ENCODE peak calls at places on chromosomes 5 and 9, in four cellular contexts. L is H9, U is IMR-90, G is H1. Z is an unnamed sample.

GRCh38 chr9:86921141-86921868 is 26.0 kb downstream of the GAS1 start:
- DNase-seq in L (no peak), U (no peak), G (no peak), Z (no peak)

GRCh38 chr5:181241393-181241975 is 2.2 kb downstream of the RACK1 start:
- DNase-seq in L (no peak), U (peak), G (no peak), Z (peak)

GRCh38 chr9:25964239-25964638 is 286.0 kb upstream of the TUSC1 start:
- DNase-seq in L (peak), U (peak), G (peak), Z (peak)

GRCh38 chr5:90571147-90571773 is 12.7 kb downstream of the ADGRV1 start:
- DNase-seq in L (no peak), U (no peak), G (no peak), Z (no peak)

GRCh38 chr5:180790020-180790419 is 12.6 kb downstream of the MGAT1 start:
- DNase-seq in L (peak), U (no peak), G (peak), Z (peak)

GRCh38 chr5:146967646-146968045 is 89.1 kb upstream of the PPP2R2B start:
- DNase-seq in L (no peak), U (no peak), G (no peak), Z (no peak)

GRCh38 chr9:93136011-93136440 is 2.0 kb upstream of the NINJ1 start:
- DNase-seq in L (no peak), U (peak), G (no peak), Z (no peak)

GRCh38 chr9:36876056-36876455 is 158.0 kb downstream of the PAX5 start:
- DNase-seq in L (no peak), U (no peak), G (no peak), Z (no peak)

GRCh38 chr5:50967388-50968039 is 301.1 kb downstream of the PARP8 start:
- DNase-seq in L (peak), U (no peak), G (peak), Z (peak)

GRCh38 chr5:78765756-78766411 is 117.3 kb upstream of the LHFPL2 start:
- DNase-seq in L (no peak), U (no peak), G (no peak), Z (no peak)

GRCh38 chr9:8329561-8330283 is 530.1 kb upstream of the DMAC1 start:
- DNase-seq in L (peak), U (no peak), G (no peak), Z (peak)

GRCh38 chr9:91770229-91770628 is 179.8 kb downstream of the ROR2 start:
- DNase-seq in L (no peak), U (no peak), G (no peak), Z (no peak)

GRCh38 chr9:91078041-91078441 is 276.4 kb downstream of the SYK start:
- DNase-seq in L (no peak), U (no peak), G (no peak), Z (no peak)

GRCh38 chr9:96484521-96484931 is 34.6 kb downstream of the HABP4 start:
- DNase-seq in L (no peak), U (no peak), G (no peak), Z (no peak)

GRCh38 chr9:135958485-135958884 is 2.7 kb downstream of the UBAC1 start:
- DNase-seq in L (no peak), U (no peak), G (no peak), Z (no peak)

GRCh38 chr9:34540826-34541225 is 18.0 kb upstream of the ENHO start:
- DNase-seq in L (no peak), U (peak), G (peak), Z (no peak)

GRCh38 chr5:147407094-147407681 is 102.7 kb downstream of the DPYSL3 start:
- DNase-seq in L (no peak), U (peak), G (no peak), Z (peak)

GRCh38 chr5:163649522-163649921 is 144.1 kb downstream of the MAT2B start:
- DNase-seq in L (no peak), U (peak), G (no peak), Z (peak)

GRCh38 chr9:108565651-108566378 is 290.0 kb downstream of the ACTL7B start:
- DNase-seq in L (peak), U (peak), G (no peak), Z (peak)

GRCh38 chr5:15510816-15511215 is 10.8 kb downstream of the FBXL7 start:
- DNase-seq in L (no peak), U (peak), G (no peak), Z (no peak)

GRCh38 chr9:117014061-117014460 is 327.0 kb downstream of the TRIM32 start:
- DNase-seq in L (no peak), U (no peak), G (no peak), Z (peak)

GRCh38 chr5:136164226-136164625 is 28.7 kb downstream of the SMIM32 start:
- DNase-seq in L (no peak), U (no peak), G (no peak), Z (no peak)

GRCh38 chr5:107826311-107827000 is 155.7 kb upstream of the EFNA5 start:
- DNase-seq in L (peak), U (no peak), G (no peak), Z (peak)

GRCh38 chr5:66498791-66499207 is 97.4 kb upstream of the MAST4 start:
- DNase-seq in L (no peak), U (no peak), G (no peak), Z (peak)

GRCh38 chr5:44919560-44919959 is 110.8 kb downstream of the MRPS30 start:
- DNase-seq in L (no peak), U (no peak), G (no peak), Z (no peak)

GRCh38 chr9:36855443-36856315 is 178.4 kb downstream of the PAX5 start:
- DNase-seq in L (peak), U (no peak), G (peak), Z (peak)

GRCh38 chr9:128809831-128810230 is 8.5 kb upstream of the ENDOG start:
- DNase-seq in L (no peak), U (no peak), G (no peak), Z (no peak)

GRCh38 chr9:69740872-69741505 is 18.8 kb downstream of the PTAR1 start:
- DNase-seq in L (no peak), U (peak), G (no peak), Z (no peak)

GRCh38 chr5:156706631-156707030 is 143.5 kb upstream of the PPP1R2B start:
- DNase-seq in L (no peak), U (no peak), G (no peak), Z (peak)

GRCh38 chr5:5711112-5711511 is 288.6 kb downstream of the ICE1 start:
- DNase-seq in L (no peak), U (no peak), G (no peak), Z (no peak)

GRCh38 chr9:122158202-122158601 is 1.4 kb downstream of the NDUFA8 start:
- DNase-seq in L (peak), U (peak), G (no peak), Z (peak)

GRCh38 chr5:177131711-177132503 is 1.7 kb upstream of the NSD1 start:
- DNase-seq in L (peak), U (no peak), G (peak), Z (peak)

GRCh38 chr5:177132504-177133118 is 962 bp upstream of the NSD1 start:
- DNase-seq in L (peak), U (no peak), G (peak), Z (peak)

GRCh38 chr5:177133119-177133844 is at the start of gene NSD1:
- DNase-seq in L (peak), U (peak), G (peak), Z (peak)

GRCh38 chr5:177133845-177134652 is 476 bp downstream of the NSD1 start:
- DNase-seq in L (peak), U (peak), G (peak), Z (peak)

DNA sequence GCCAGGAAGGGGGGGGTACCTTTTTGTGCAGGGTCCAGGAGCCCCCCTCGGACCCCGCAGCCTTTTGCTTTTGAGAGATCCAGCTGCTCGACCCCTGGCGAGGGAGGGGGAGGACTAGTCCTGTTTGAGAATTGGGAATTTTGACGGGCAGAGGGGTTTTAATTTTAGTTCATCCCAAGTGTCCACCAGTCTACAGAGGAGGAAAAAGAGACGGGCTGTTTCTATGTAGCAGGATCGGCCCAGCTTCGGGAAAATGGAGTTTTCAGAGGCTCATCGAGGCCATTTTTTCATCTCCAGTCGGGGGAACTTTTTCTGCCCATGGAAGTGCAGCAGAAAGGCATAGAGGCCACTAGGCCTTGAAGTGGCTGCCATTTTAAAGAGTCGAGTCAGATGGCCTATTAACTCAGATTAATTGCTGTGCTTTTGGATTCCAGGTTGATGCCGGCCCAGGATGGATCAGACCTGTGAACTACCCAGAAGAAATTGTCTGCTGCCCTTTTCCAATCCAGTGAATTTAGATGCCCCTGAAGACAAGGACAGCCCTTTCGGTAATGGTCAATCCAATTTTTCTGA is 1.2 kb downstream of the NSD1 start:
- DNase-seq in L (no peak), U (no peak), G (no peak), Z (no peak)
- H2AK5ac ChIP-seq in L (no peak), U (peak), G (peak), Z (no peak)

GRCh38 chr9:83537331-83538171 is 650 bp downstream of the FRMD3 start:
- DNase-seq in L (no peak), U (no peak), G (peak), Z (peak)
- H4K5ac ChIP-seq in L (no peak), U (no peak), G (no peak), Z (no peak)

GRCh38 chr5:149423287-149424268 is 44.5 kb upstream of the IL17B start:
- DNase-seq in L (peak), U (peak), G (no peak), Z (peak)

GRCh38 chr5:149421834-149422233 is 42.7 kb upstream of the IL17B start:
- DNase-seq in L (no peak), U (peak), G (no peak), Z (no peak)

GRCh38 chr5:149421372-149421685 is 42.2 kb upstream of the IL17B start:
- DNase-seq in L (no peak), U (no peak), G (no peak), Z (no peak)

GRCh38 chr5:149420509-149421371 is 41.6 kb upstream of the IL17B start:
- DNase-seq in L (no peak), U (peak), G (no peak), Z (no peak)

GRCh38 chr5:149422429-149423286 is 43.6 kb upstream of the IL17B start:
- DNase-seq in L (peak), U (peak), G (no peak), Z (peak)
- H2AK5ac ChIP-seq in L (no peak), U (peak), G (no peak), Z (peak)

DNA sequence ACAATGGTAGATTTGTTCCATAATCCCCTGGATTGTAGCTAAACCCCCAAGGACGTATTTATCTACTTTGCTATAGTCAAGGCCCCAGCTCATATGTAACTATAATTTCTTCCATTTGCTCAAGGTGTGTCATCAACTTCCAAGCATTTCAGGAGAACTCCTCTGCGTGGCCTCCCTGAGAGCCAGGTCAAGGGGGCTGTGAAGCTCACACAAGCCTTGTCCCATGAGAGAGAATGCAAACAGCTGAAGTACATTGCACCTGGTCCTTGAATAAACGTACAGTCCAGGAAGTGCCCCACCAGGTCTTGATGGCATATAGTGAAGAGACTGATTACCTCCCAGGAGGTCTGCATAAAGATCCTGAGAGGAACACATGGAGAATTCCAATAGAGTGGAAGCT is 124.7 kb upstream of the SLC1A3 start:
- DNase-seq in L (no peak), U (no peak), G (no peak), Z (no peak)
- H4K5ac ChIP-seq in L (no peak), U (no peak), G (no peak), Z (no peak)

GRCh38 chr9:133385452-133385851 is 9.3 kb downstream of the STKLD1 start:
- DNase-seq in L (no peak), U (no peak), G (no peak), Z (no peak)
- H2AK5ac ChIP-seq in L (no peak), U (no peak), G (no peak), Z (no peak)

DNA sequence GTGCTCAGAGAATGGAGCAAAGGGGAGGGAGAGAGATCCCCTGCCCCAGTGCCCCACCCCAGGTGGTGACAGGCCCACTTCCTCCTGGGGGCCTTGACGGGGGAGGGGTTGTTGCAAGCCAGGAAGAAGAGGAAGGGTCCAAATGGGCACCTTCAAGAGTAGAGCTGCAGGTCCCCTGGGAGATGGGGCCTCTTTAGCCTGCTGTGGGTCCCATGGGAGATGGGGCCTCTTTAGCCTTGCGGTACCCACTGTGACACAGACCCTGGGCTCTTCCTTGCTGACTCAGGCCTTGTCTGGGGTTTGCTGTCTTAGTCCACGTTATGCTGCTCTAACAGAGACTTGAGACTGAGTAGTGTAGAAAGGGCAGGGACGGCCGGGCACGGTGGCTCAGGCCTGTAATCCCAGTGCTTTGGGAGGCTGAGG is 9.6 kb upstream of the TOR4A start:
- DNase-seq in L (no peak), U (peak), G (no peak), Z (no peak)
- H4K5ac ChIP-seq in L (no peak), U (no peak), G (no peak), Z (no peak)

GRCh38 chr9:100602302-100602930 is 24.5 kb downstream of the CAVIN4 start:
- DNase-seq in L (peak), U (peak), G (no peak), Z (peak)

GRCh38 chr9:100597236-100597635 is 19.4 kb downstream of the CAVIN4 start:
- DNase-seq in L (no peak), U (no peak), G (no peak), Z (no peak)

GRCh38 chr9:100601216-100601615 is 23.3 kb downstream of the CAVIN4 start:
- DNase-seq in L (peak), U (peak), G (peak), Z (peak)

GRCh38 chr9:100598641-100599145 is 20.8 kb downstream of the CAVIN4 start:
- DNase-seq in L (peak), U (peak), G (peak), Z (peak)

GRCh38 chr9:100600511-100601079 is 22.7 kb downstream of the CAVIN4 start:
- DNase-seq in L (no peak), U (no peak), G (no peak), Z (no peak)
- H2AK5ac ChIP-seq in L (no peak), U (no peak), G (no peak), Z (no peak)

GRCh38 chr5:60671899-60672692 is 27.9 kb downstream of the DEPDC1B start:
- DNase-seq in L (no peak), U (no peak), G (no peak), Z (no peak)

GRCh38 chr5:60672693-60673264 is 27.2 kb downstream of the DEPDC1B start:
- DNase-seq in L (no peak), U (no peak), G (no peak), Z (peak)

GRCh38 chr5:60674670-60675069 is 25.3 kb downstream of the DEPDC1B start:
- DNase-seq in L (no peak), U (peak), G (no peak), Z (no peak)

GRCh38 chr5:60674251-60674650 is 25.7 kb downstream of the DEPDC1B start:
- DNase-seq in L (no peak), U (no peak), G (no peak), Z (no peak)

DNA sequence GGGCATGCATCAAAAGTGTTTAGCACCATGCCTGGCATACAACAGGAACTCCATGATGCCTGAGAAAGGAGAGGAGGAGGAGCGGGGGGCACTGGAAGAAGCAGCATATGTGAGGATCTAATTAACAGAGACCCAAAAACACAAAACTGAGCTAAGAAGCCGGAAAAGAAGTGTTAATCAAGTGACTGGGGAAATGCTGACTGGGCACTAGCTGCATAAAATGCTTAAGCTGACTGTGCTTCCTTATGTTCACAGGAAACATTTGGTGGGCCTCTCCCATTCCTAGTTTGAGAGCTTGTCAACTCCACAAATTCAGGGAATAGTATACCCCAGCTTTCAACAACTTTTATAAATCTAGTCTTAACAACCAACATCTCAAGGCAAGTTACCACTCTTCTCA is 26.6 kb downstream of the DEPDC1B start:
- DNase-seq in L (no peak), U (no peak), G (no peak), Z (no peak)
- H4K5ac ChIP-seq in L (no peak), U (no peak), G (no peak), Z (no peak)